ENCODE peak calls at places on chromosome 11, in eight cellular contexts. L is left ventricle myocardium inferior, S is body of pancreas, U is AG04450, P is fibroblast of the aortic adventitia, O is heart right ventricle, J is GM23338, B is OCI-LY7. N is an unnamed sample.

GRCh38 chr11:71235719-71236118 is 16.7 kb downstream of the SHANK2 start:
- DNase-seq in L (no peak), S (no peak), U (no peak), P (no peak), O (no peak), J (no peak), B (no peak), N (no peak)

GRCh38 chr11:122101625-122102291 is 14.3 kb downstream of the BLID start:
- DNase-seq in L (peak; percentile 50), S (peak; percentile 64), U (peak; percentile 53), P (peak; percentile 89), O (peak; percentile 80), J (peak; percentile 87), B (no peak), N (peak; percentile 88)

GRCh38 chr11:17267576-17267975 is 9.0 kb upstream of the NUCB2 start:
- DNase-seq in L (no peak), S (no peak), U (no peak), P (no peak), O (no peak), J (peak; percentile 1), B (no peak), N (peak; percentile 88)

GRCh38 chr11:92765965-92766371 is 203.5 kb upstream of the MTNR1B start:
- DNase-seq in L (peak; percentile 15), S (peak; percentile 6), U (no peak), P (peak; percentile 3), O (peak; percentile 56), J (peak; percentile 75), B (no peak), N (no peak)

GRCh38 chr11:94201004-94201465 is 72.4 kb downstream of the PANX1 start:
- DNase-seq in L (no peak), S (no peak), U (peak; percentile 76), P (peak; percentile 35), O (no peak), J (no peak), B (no peak), N (peak; percentile 82)

GRCh38 chr11:36490026-36490806 is 19.9 kb downstream of the TRAF6 start:
- DNase-seq in L (no peak), S (no peak), U (no peak), P (no peak), O (no peak), J (no peak), B (no peak), N (no peak)

GRCh38 chr11:129141748-129142475 is 50.2 kb downstream of the ARHGAP32 start:
- DNase-seq in L (no peak), S (no peak), U (no peak), P (peak; percentile 46), O (no peak), J (no peak), B (no peak), N (no peak)

GRCh38 chr11:100672483-100673038 is 14.5 kb upstream of the ARHGAP42 start:
- DNase-seq in L (no peak), S (no peak), U (no peak), P (no peak), O (no peak), J (no peak), B (no peak), N (no peak)

DNA sequence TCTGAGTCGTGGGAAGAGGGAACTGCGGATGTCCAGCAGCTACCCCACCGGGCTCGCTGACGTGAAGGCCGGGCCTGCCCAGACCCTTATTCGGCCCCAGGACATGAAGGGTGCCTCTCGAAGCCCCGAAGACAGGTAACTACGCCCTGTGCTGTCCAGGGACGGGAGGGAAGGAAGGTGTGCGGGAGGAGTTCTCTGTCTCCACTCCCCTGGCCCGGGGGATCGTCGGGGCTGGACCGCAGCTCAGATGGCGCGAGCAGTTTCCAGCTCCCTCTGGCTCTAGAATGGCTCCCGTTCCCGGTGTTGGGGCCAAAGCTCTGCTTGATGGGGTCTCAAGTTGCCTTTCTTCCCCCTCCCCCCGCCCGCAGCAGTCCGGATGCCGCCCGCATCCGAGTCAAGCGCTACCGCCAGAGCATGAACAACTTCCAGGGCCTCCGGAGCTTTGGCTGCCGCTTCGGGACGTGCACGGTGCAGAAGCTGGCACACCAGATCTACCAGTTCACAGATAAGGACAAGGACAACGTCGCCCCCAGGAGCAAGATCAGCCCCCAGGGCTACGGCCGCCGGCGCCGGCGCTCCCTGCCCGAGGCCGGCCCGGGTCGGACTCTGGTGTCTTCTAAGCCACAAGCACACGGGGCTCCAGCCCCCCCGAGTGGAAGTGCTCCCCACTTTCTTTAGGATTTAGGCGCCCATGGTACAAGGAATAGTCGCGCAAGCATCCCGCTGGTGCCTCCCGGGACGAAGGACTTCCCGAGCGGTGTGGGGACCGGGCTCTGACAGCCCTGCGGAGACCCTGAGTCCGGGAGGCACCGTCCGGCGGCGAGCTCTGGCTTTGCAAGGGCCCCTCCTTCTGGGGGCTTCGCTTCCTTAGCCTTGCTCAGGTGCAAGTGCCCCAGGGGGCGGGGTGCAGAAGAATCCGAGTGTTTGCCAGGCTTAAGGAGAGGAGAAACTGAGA is 1.4 kb downstream of the ADM start:
- DNase-seq in L (peak; percentile 30), S (no peak), U (no peak), P (no peak), O (peak; percentile 21), J (peak; percentile 75), B (no peak), N (no peak)
- TF ChIP-seq CTCF in L (no peak), S (no peak), U (no peak), P (no peak), O (no peak), J (peak; percentile 23), B (no peak), N (no peak)

GRCh38 chr11:68750988-68751325 is 363 bp downstream of the TESMIN start:
- DNase-seq in L (no peak), S (peak; percentile 5), U (no peak), P (no peak), O (no peak), J (no peak), B (no peak), N (no peak)

GRCh38 chr11:68749501-68750196 is 1.7 kb downstream of the TESMIN start:
- DNase-seq in L (no peak), S (no peak), U (no peak), P (peak; percentile 14), O (no peak), J (peak; percentile 50), B (no peak), N (no peak)

GRCh38 chr11:68750197-68750987 is 928 bp downstream of the TESMIN start:
- DNase-seq in L (no peak), S (peak; percentile 2), U (no peak), P (no peak), O (no peak), J (peak; percentile 87), B (no peak), N (no peak)

GRCh38 chr11:68753300-68753699 is 2.0 kb upstream of the TESMIN start:
- DNase-seq in L (no peak), S (no peak), U (no peak), P (no peak), O (no peak), J (no peak), B (peak; percentile 39), N (no peak)

GRCh38 chr11:68751331-68751856 is at the start of gene TESMIN:
- DNase-seq in L (peak; percentile 84), S (peak; percentile 93), U (peak; percentile 4), P (peak; percentile 9), O (peak; percentile 72), J (peak; percentile 94), B (peak; percentile 91), N (peak; percentile 66)
- TF ChIP-seq CTCF in L (no peak), S (no peak), U (no peak), P (no peak), O (no peak), J (no peak), B (no peak), N (no peak)

DNA sequence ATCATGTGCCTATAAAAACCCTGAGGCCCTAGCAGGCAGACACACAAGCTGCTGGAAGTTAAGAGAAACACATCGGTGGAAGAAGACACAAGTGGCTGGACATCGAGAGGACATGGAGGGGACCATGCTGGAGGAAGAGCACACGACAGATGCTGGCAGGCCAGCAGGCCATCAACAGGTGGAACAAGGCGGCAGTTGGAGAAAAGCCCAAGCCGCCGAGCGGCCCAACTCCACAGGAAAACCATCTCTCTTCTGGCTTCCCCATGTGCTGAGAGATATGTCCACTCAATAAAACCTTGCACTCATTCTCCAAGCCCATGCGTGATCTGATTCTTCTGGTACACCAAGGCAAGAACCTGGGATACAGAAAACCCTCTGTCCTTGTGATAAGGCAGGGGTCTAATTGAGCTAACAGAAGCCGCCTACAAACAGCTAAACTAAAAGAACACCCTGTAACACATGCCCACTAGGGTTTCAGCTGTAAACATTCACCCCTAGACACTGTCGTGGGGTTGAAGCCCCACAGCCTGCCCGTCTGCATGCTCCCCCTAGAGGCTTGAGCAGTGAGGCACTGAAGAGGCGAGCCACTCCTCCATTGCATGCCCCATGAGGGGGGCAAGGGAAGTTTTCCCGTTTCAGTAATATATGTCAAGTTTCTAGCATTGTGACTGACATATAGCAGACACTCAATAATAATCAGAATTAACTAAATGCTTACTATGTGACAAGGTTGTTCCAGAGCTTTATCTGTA is 39.0 kb upstream of the MMP20 start:
- DNase-seq in L (no peak), S (no peak), U (no peak), P (no peak), O (no peak), J (peak; percentile 45), B (peak; percentile 33), N (no peak)
- TF ChIP-seq CTCF in L (no peak), S (no peak), U (peak; percentile 36), P (peak; percentile 38), O (no peak), J (peak; percentile 73), B (peak; percentile 75), N (peak; percentile 75)

GRCh38 chr11:11661356-11662040 is 39.7 kb upstream of the GALNT18 start:
- DNase-seq in L (no peak), S (no peak), U (no peak), P (no peak), O (no peak), J (peak; percentile 22), B (no peak), N (no peak)

GRCh38 chr11:11657101-11657935 is 35.5 kb upstream of the GALNT18 start:
- DNase-seq in L (no peak), S (no peak), U (no peak), P (no peak), O (no peak), J (no peak), B (no peak), N (no peak)

GRCh38 chr11:11662578-11662977 is 40.8 kb upstream of the GALNT18 start:
- DNase-seq in L (no peak), S (no peak), U (no peak), P (no peak), O (no peak), J (no peak), B (no peak), N (no peak)

GRCh38 chr11:11660351-11660750 is 38.5 kb upstream of the GALNT18 start:
- DNase-seq in L (no peak), S (no peak), U (no peak), P (no peak), O (no peak), J (no peak), B (no peak), N (no peak)

DNA sequence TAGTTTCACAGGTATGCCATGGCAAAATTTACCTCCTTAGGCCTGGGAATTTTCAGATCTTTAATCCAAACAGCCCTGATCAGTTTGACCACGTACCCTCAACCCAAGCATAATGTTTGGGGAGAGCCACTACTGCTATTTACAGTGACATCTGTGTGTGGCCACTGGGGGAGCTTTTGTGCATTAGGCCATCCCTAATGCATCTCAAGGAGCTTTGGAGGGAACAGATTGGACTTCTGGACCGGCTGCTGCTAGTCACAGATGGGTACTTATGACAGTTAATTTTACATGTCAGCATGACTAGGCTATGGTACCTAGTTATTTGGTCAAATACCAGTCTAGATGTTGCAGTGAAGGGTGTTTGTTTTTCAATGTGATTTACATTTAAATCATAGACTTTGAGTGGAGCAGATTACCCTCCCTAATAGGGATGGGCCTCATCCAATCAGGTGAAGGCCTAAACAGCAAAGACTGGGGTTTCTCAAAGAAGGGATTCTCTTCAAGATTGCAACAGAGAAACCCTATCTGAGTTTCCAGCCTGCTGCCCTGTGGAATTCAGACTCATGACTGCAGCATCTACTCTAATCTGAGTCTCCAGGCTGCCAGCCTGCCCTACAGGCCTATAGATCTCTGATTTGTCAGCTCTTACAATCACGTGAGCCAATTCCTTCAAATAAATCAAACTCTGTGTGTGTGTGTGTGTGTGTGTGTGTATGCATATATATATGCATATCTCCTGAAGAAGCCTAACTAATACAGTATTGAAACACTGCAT is 37.9 kb upstream of the GALNT18 start:
- DNase-seq in L (no peak), S (no peak), U (no peak), P (no peak), O (no peak), J (peak; percentile 30), B (peak; percentile 2), N (no peak)
- TF ChIP-seq CTCF in L (peak; percentile 39), S (no peak), U (no peak), P (no peak), O (peak; percentile 26), J (peak; percentile 40), B (peak; percentile 54), N (peak; percentile 31)